ENCODE peak calls at places on chromosomes 6 and 20, in six cellular contexts. H is colonic mucosa, C is BJ, G is testis, I is heart left ventricle, Y is HepG2. F is an unnamed sample.

GRCh38 chr6:106530502-106530901 is 98.8 kb downstream of the RTN4IP1 start:
- DNase-seq in Y (no peak), H (no peak), G (no peak), C (no peak), I (no peak), F (no peak)

GRCh38 chr20:22974354-22974753 is 60.8 kb upstream of the SSTR4 start:
- DNase-seq in H (no peak), I (no peak), Y (peak; percentile 24), C (no peak), G (no peak), F (peak; percentile 33)

GRCh38 chr6:168095171-168095691 is 16.2 kb upstream of the FRMD1 start:
- DNase-seq in Y (no peak), G (no peak), H (no peak), I (no peak), C (no peak), F (peak; percentile 56)

GRCh38 chr6:118161364-118161763 is 254.3 kb downstream of the SLC35F1 start:
- DNase-seq in H (no peak), G (no peak), Y (no peak), I (no peak), C (no peak), F (no peak)

GRCh38 chr6:34795836-34796425 is 4.0 kb downstream of the BLTP3A start:
- DNase-seq in Y (peak; percentile 28), I (no peak), C (no peak), G (no peak), H (no peak), F (no peak)

GRCh38 chr20:2816583-2817340 is 598 bp downstream of the TMEM239 start:
- DNase-seq in C (no peak), G (no peak), H (no peak), Y (no peak), I (no peak), F (peak; percentile 78)

GRCh38 chr6:34362909-34363713 is 29.4 kb downstream of the NUDT3 start:
- DNase-seq in H (no peak), G (no peak), I (no peak), Y (peak; percentile 23), C (no peak), F (no peak)

GRCh38 chr6:6588064-6588923 is at the start of gene LY86:
- DNase-seq in G (no peak), Y (no peak), C (no peak), I (no peak), H (no peak), F (no peak)

GRCh38 chr6:167930300-167930699 is 67.2 kb upstream of the KIF25 start:
- DNase-seq in G (no peak), H (no peak), I (no peak), Y (peak; percentile 24), C (no peak), F (no peak)

GRCh38 chr6:6685249-6685667 is 96.7 kb downstream of the LY86 start:
- DNase-seq in I (no peak), C (no peak), H (no peak), G (no peak), Y (peak; percentile 32), F (no peak)

GRCh38 chr6:40986871-40987270 is 52.1 kb downstream of the UNC5CL start:
- DNase-seq in C (no peak), I (no peak), H (no peak), G (no peak), Y (no peak), F (no peak)

GRCh38 chr6:72720464-72720863 is 98.6 kb downstream of the KCNQ5 start:
- DNase-seq in G (no peak), C (no peak), Y (no peak), H (no peak), I (no peak), F (no peak)

GRCh38 chr6:3209114-3210023 is 18.1 kb downstream of the TUBB2B start:
- DNase-seq in G (no peak), H (peak; percentile 70), I (peak; percentile 61), C (peak; percentile 98), Y (peak; percentile 88), F (peak; percentile 85)

GRCh38 chr20:1301031-1301529 is 27.9 kb downstream of the SDCBP2 start:
- DNase-seq in I (peak; percentile 30), Y (no peak), C (no peak), G (no peak), H (no peak), F (peak; percentile 77)

GRCh38 chr20:9220874-9221547 is 152.1 kb downstream of the PLCB4 start:
- DNase-seq in C (peak; percentile 56), Y (no peak), G (no peak), H (no peak), I (no peak), F (no peak)

GRCh38 chr6:43096451-43097097 is 20.5 kb downstream of the PTK7 start:
- DNase-seq in C (peak; percentile 84), I (no peak), H (no peak), Y (no peak), G (no peak), F (peak; percentile 62)

GRCh38 chr20:51529758-51530157 is 12.8 kb downstream of the NFATC2 start:
- DNase-seq in I (no peak), Y (no peak), C (no peak), H (no peak), G (peak; percentile 41), F (no peak)

GRCh38 chr6:106807946-106808611 is 166.4 kb downstream of the CD24 start:
- DNase-seq in H (no peak), I (no peak), G (no peak), Y (peak; percentile 30), C (no peak), F (no peak)

GRCh38 chr6:16311763-16312162 is 73.4 kb downstream of the GMPR start:
- DNase-seq in Y (no peak), I (no peak), C (no peak), G (no peak), H (no peak), F (no peak)

GRCh38 chr6:148524976-148525375 is 182.3 kb downstream of the SASH1 start:
- DNase-seq in H (no peak), G (no peak), Y (no peak), I (no peak), C (no peak), F (no peak)

GRCh38 chr20:41034239-41034638 is 5.6 kb downstream of the TOP1 start:
- DNase-seq in G (no peak), I (no peak), C (no peak), Y (no peak), H (no peak), F (no peak)

GRCh38 chr6:34423254-34423653 is 2.6 kb downstream of the RPS10 start:
- DNase-seq in H (no peak), G (no peak), C (no peak), Y (no peak), I (no peak), F (no peak)

GRCh38 chr20:9281770-9282169 is 212.9 kb downstream of the PLCB4 start:
- DNase-seq in H (no peak), I (no peak), Y (no peak), G (no peak), C (no peak), F (no peak)

GRCh38 chr6:79269877-79270276 is 35.4 kb upstream of the HMGN3 start:
- DNase-seq in I (no peak), C (peak; percentile 60), G (peak; percentile 77), H (no peak), Y (no peak), F (no peak)

GRCh38 chr6:87257565-87257964 is 64.8 kb upstream of the SMIM8 start:
- DNase-seq in I (no peak), G (no peak), Y (no peak), C (no peak), H (no peak), F (no peak)

GRCh38 chr6:14734416-14735340 is 511.2 kb upstream of the JARID2 start:
- DNase-seq in I (no peak), C (peak; percentile 65), Y (no peak), H (no peak), G (no peak), F (no peak)

GRCh38 chr20:10971096-10971495 is 297.3 kb upstream of the JAG1 start:
- DNase-seq in C (no peak), Y (no peak), G (no peak), H (no peak), I (no peak), F (no peak)

GRCh38 chr6:166785131-166785530 is 158.1 kb upstream of the RPS6KA2 start:
- DNase-seq in I (no peak), C (no peak), H (no peak), Y (no peak), G (no peak), F (peak; percentile 25)

GRCh38 chr6:34572585-34572984 is 16.5 kb upstream of the SPDEF start:
- DNase-seq in C (no peak), I (no peak), Y (no peak), H (no peak), G (no peak), F (peak; percentile 37)

GRCh38 chr6:56999049-56999448 is 44.1 kb downstream of the BEND6 start:
- DNase-seq in I (no peak), Y (no peak), H (no peak), G (no peak), C (no peak), F (no peak)

GRCh38 chr6:35038076-35038475 is 103.1 kb downstream of the TCP11 start:
- DNase-seq in C (no peak), H (no peak), I (no peak), G (no peak), Y (no peak), F (no peak)

GRCh38 chr6:149990109-149990671 is 26.4 kb downstream of the ULBP1 start:
- DNase-seq in H (no peak), C (no peak), G (no peak), Y (no peak), I (no peak), F (peak; percentile 71)

GRCh38 chr6:17845598-17845997 is 138.9 kb upstream of the NUP153 start:
- DNase-seq in H (no peak), G (no peak), I (no peak), Y (no peak), C (no peak), F (no peak)

GRCh38 chr6:80605165-80605989 is 498.9 kb downstream of the BCKDHB start:
- DNase-seq in H (no peak), I (no peak), C (no peak), Y (peak; percentile 18), G (no peak), F (peak; percentile 6)

GRCh38 chr6:79467716-79468115 is 69.5 kb downstream of the LCA5 start:
- DNase-seq in I (no peak), G (no peak), Y (peak; percentile 21), C (no peak), H (no peak), F (no peak)

GRCh38 chr6:157690441-157691210 is 132.4 kb upstream of the SNX9 start:
- DNase-seq in Y (no peak), C (no peak), I (no peak), G (no peak), H (no peak), F (no peak)
- H3K36me3 ChIP-seq in Y (no peaks in the 10 kb centered on the region), C (no peaks in the 10 kb centered on the region), I (no peaks in the 10 kb centered on the region), G (no peaks in the 10 kb centered on the region), H (no peaks in the 10 kb centered on the region), F (no peaks in the 10 kb centered on the region)

GRCh38 chr6:154157082-154157481 is 118.0 kb downstream of the OPRM1 start:
- DNase-seq in I (no peak), H (no peak), Y (no peak), C (no peak), G (no peak), F (no peak)
- H3K4me3 ChIP-seq in I (no peak overlapping the region), H (no peak overlapping the region), Y (no peak overlapping the region), C (no peak overlapping the region), G (no peak overlapping the region), F (no peak overlapping the region)

GRCh38 chr6:27263886-27264285 is 16.4 kb downstream of the PRSS16 start:
- DNase-seq in C (no peak), I (no peak), H (no peak), G (no peak), Y (no peak), F (no peak)
- H3K27me3 ChIP-seq in C (peaks cover 9% of the 10 kb centered on the region), I (peaks cover 54% of the 10 kb centered on the region), H (no peaks in the 10 kb centered on the region), G (no peaks in the 10 kb centered on the region), Y (no peaks in the 10 kb centered on the region), F (peaks cover 2% of the 10 kb centered on the region)

GRCh38 chr20:21380711-21381110 is 16.6 kb downstream of the NKX2-4 start:
- DNase-seq in G (no peak), Y (no peak), H (no peak), I (no peak), C (no peak), F (no peak)
- H3K36me3 ChIP-seq in G (no peaks in the 10 kb centered on the region), Y (peaks cover 60% of the 10 kb centered on the region), H (no peaks in the 10 kb centered on the region), I (peaks cover 72% of the 10 kb centered on the region), C (no peaks in the 10 kb centered on the region), F (peaks cover 2% of the 10 kb centered on the region)

F was measured in H7.